ENCODE peak calls at places on chromosome 7, in four cellular contexts. G, L, C and A are unnamed samples.

GRCh38 chr7:92466682-92467081 is 11.1 kb downstream of the ERVW-1 start:
- DNase-seq in G (no peak), L (no peak), C (no peak), A (no peak)

GRCh38 chr7:67056683-67057082 is 60.0 kb downstream of the TYW1 start:
- DNase-seq in G (no peak), L (no peak), C (no peak), A (no peak)

GRCh38 chr7:46146454-46147255 is 225.6 kb upstream of the IGFBP3 start:
- DNase-seq in G (no peak), L (no peak), C (peak; percentile 42), A (no peak)

GRCh38 chr7:149302222-149302621 is 40.2 kb downstream of the ZNF783 start:
- DNase-seq in G (no peak), L (peak; percentile 60), C (no peak), A (no peak)

GRCh38 chr7:100865971-100866720 is 1.0 kb upstream of the TRIP6 start:
- DNase-seq in G (peak; percentile 80), L (no peak), C (peak; percentile 85), A (no peak)

GRCh38 chr7:91064938-91065337 is 199.3 kb upstream of the FZD1 start:
- DNase-seq in G (no peak), L (no peak), C (no peak), A (no peak)

GRCh38 chr7:51303142-51303525 is 13.5 kb downstream of the COBL start:
- DNase-seq in G (no peak), L (no peak), C (no peak), A (no peak)

GRCh38 chr7:2520131-2520807 is 695 bp downstream of the LFNG start:
- DNase-seq in G (peak; percentile 75), L (no peak), C (no peak), A (no peak)

GRCh38 chr7:82464372-82464771 is 20.8 kb upstream of the CACNA2D1 start:
- DNase-seq in G (no peak), L (no peak), C (no peak), A (no peak)

GRCh38 chr7:55214707-55215106 is 150.4 kb upstream of the LANCL2 start:
- DNase-seq in G (no peak), L (no peak), C (no peak), A (no peak)

GRCh38 chr7:80708007-80708594 is 69.7 kb downstream of the CD36 start:
- DNase-seq in G (no peak), L (no peak), C (no peak), A (no peak)

GRCh38 chr7:45324683-45325237 is 167.2 kb downstream of the RAMP3 start:
- DNase-seq in G (no peak), L (no peak), C (no peak), A (no peak)

GRCh38 chr7:105638324-105638723 is 57.0 kb upstream of the EFCAB10 start:
- DNase-seq in G (no peak), L (no peak), C (no peak), A (no peak)

GRCh38 chr7:44975331-44976039 is 3.3 kb downstream of the MYO1G start:
- DNase-seq in G (peak; percentile 55), L (no peak), C (peak; percentile 15), A (no peak)

GRCh38 chr7:66255533-66256100 is 50.5 kb downstream of the TPST1 start:
- DNase-seq in G (no peak), L (no peak), C (no peak), A (no peak)

GRCh38 chr7:53218730-53219504 is 183.5 kb downstream of the POM121L12 start:
- DNase-seq in G (no peak), L (no peak), C (peak; percentile 41), A (no peak)

GRCh38 chr7:155430606-155431005 is 27.3 kb upstream of the EN2 start:
- DNase-seq in G (no peak), L (no peak), C (no peak), A (no peak)

GRCh38 chr7:85829817-85830432 is 643.1 kb upstream of the SEMA3D start:
- DNase-seq in G (no peak), L (no peak), C (no peak), A (no peak)

GRCh38 chr7:45132708-45133320 is 21.3 kb upstream of the TBRG4 start:
- DNase-seq in G (no peak), L (no peak), C (no peak), A (no peak)